ENCODE peak calls at places on chromosomes 16 and 17, in ten cellular contexts. B is suprapubic skin; J is heart right ventricle; Z is tibial nerve; O is aorta; I is psoas muscle; W is DND-41; Q is testis; M is CD8-positive, alpha-beta memory T cell; L is upper lobe of right lung. H is an unnamed sample.
A peak's percentile ranks its signal among the peaks of the same experiment; 100 is the strongest.

GRCh38 chr17:5055543-5055942 is 20.3 kb upstream of the SLC52A1 start:
- DNase-seq in B (no peak), J (no peak), Z (no peak), O (no peak), I (no peak), W (no peak), Q (peak; percentile 46), M (no peak), L (no peak), H (no peak)

GRCh38 chr16:74304164-74304834 is 7.7 kb downstream of the PSMD7 start:
- DNase-seq in B (no peak), J (no peak), Z (no peak), O (no peak), I (no peak), W (no peak), Q (no peak), M (no peak), L (no peak), H (no peak)

GRCh38 chr16:57426356-57426755 is 20.8 kb downstream of the CIAPIN1 start:
- DNase-seq in B (no peak), J (no peak), Z (no peak), O (no peak), I (no peak), W (no peak), Q (no peak), M (no peak), L (no peak), H (no peak)

GRCh38 chr16:64150193-64150592 is 971.7 kb downstream of the CDH11 start:
- DNase-seq in B (no peak), J (no peak), Z (no peak), O (no peak), I (no peak), W (no peak), Q (no peak), M (no peak), L (no peak), H (no peak)

GRCh38 chr16:19138601-19139000 is 24.8 kb downstream of the ITPRIPL2 start:
- DNase-seq in B (peak; percentile 92), J (peak; percentile 62), Z (peak; percentile 83), O (no peak), I (peak; percentile 80), W (no peak), Q (peak; percentile 53), M (no peak), L (no peak), H (peak; percentile 51)

GRCh38 chr17:9271989-9272388 is 250.7 kb downstream of the NTN1 start:
- DNase-seq in B (no peak), J (no peak), Z (no peak), O (no peak), I (no peak), W (no peak), Q (peak; percentile 18), M (no peak), L (no peak), H (no peak)

GRCh38 chr16:58306327-58306726 is 11.5 kb upstream of the PRSS54 start:
- DNase-seq in B (no peak), J (no peak), Z (no peak), O (no peak), I (no peak), W (peak; percentile 59), Q (peak; percentile 41), M (peak; percentile 23), L (no peak), H (no peak)

GRCh38 chr17:29162909-29163341 is 17.3 kb downstream of the MYO18A start:
- DNase-seq in B (no peak), J (no peak), Z (no peak), O (peak; percentile 64), I (no peak), W (no peak), Q (no peak), M (no peak), L (no peak), H (no peak)

GRCh38 chr17:40648326-40648968 is 829 bp upstream of the SMARCE1 start:
- DNase-seq in B (peak; percentile 67), J (peak; percentile 38), Z (no peak), O (peak; percentile 80), I (no peak), W (no peak), Q (peak; percentile 58), M (no peak), L (no peak), H (no peak)

GRCh38 chr17:54405826-54406225 is 494.8 kb upstream of the TOM1L1 start:
- DNase-seq in B (no peak), J (no peak), Z (no peak), O (no peak), I (no peak), W (no peak), Q (no peak), M (no peak), L (no peak), H (no peak)

GRCh38 chr16:88298166-88298881 is 84.4 kb upstream of the ZNF469 start:
- DNase-seq in B (no peak), J (no peak), Z (no peak), O (peak; percentile 90), I (peak; percentile 53), W (no peak), Q (peak; percentile 73), M (no peak), L (no peak), H (peak; percentile 53)

DNA sequence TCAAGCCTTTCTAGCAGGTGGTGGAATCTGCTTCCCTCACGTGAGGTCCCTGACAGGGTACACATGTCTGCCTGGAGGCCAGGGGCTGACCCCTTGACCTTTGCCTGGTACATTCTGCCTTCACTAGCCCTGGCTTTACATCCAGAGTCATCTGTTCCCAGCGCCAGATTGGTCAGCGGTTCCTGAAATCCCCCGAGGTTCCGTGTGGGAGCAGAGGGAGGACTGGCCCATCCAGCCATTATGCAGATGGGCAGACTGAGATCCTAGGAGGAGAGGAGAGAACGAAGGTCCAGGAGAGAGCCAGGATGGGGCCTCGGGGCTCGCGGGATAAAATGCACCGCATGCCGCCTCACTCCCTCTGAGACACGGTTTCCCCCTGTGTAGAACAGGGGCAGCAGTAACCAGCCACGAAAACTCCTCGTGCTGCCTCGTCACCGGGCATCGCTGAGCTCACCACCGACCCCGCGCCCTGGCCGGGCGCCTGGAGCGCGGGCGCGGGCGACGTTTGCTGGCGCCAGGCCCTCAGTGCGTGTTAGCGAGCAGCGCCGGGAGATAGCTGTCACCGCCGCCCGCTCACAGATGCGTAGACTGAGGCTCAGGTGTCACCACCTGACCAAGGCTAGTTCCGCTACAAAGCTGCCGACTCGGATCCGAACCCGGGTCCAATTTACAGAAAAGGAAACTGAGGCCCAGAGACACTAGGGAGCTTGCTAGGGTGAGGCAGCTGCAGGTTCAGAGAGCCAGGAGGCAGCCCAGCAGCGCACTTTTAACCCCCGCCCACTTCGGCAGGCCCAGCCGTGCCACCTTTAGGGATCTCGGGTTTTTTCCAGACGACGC is 811 bp upstream of the MAP2K3 start:
- DNase-seq in B (peak; percentile 68), J (no peak), Z (peak; percentile 16), O (peak; percentile 89), I (no peak), W (no peak), Q (no peak), M (no peak), L (no peak), H (peak; percentile 70)
- H3K4me1 ChIP-seq in B (peaks cover 58% of the 10 kb centered on the region), J (peaks cover 63% of the 10 kb centered on the region), Z (no peaks in the 10 kb centered on the region), O (peaks cover 8% of the 10 kb centered on the region), I (peaks cover 46% of the 10 kb centered on the region), W (peaks cover 51% of the 10 kb centered on the region), Q (peaks cover 40% of the 10 kb centered on the region), M (peaks cover 53% of the 10 kb centered on the region), L (peaks cover 42% of the 10 kb centered on the region), H (peaks cover 24% of the 10 kb centered on the region)

GRCh38 chr17:63836811-63837210 is 5.7 kb downstream of the SMARCD2 start:
- DNase-seq in B (no peak), J (no peak), Z (no peak), O (peak; percentile 65), I (no peak), W (no peak), Q (no peak), M (no peak), L (no peak), H (no peak)
- H3K4me1 ChIP-seq in B (peaks cover 71% of the 10 kb centered on the region), J (peaks cover 52% of the 10 kb centered on the region), Z (peaks cover 8% of the 10 kb centered on the region), O (no peaks in the 10 kb centered on the region), I (peaks cover 55% of the 10 kb centered on the region), W (peaks cover 27% of the 10 kb centered on the region), Q (peaks cover 43% of the 10 kb centered on the region), M (peaks cover 54% of the 10 kb centered on the region), L (peaks cover 49% of the 10 kb centered on the region), H (peaks cover 24% of the 10 kb centered on the region)

DNA sequence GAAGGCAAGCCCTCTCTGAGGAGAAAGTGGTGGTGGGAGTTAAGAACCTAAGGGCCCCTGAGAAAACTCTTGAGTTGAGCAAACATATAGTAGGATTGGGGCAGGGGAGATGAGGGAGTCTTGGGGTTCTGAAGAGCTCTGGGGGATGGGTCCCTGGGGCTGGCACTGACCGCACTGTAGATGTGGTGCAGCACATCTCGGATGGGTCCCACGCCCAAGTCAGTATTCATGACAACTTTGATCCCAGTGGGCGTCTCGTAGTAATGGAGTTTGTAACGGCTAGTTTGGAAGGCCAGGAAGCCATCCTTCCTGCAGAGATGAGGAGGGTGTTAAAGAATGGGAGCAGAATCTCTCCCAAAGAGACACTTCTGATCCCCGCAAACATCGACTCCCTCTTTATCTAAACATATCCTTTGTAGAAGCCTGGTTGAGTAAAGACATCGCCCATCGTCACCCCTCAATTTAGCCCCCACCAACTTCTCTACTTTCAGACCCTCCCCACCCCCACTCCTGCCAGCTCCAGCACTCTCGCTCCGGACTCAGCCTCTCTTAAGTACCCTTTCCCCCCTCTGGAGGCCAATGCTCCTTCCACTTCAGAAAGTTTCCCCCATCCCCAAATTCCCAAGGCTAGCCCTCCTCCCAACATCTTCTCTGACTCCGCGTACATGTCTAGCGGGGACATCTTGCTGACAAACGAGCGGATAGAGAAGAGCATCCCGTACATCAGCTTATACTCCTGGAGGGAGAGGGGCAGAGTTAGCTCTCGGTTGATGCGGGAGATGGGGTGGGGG is 710 bp downstream of the TRAPPC1 start:
- DNase-seq in B (no peak), J (no peak), Z (no peak), O (no peak), I (no peak), W (no peak), Q (no peak), M (no peak), L (no peak), H (no peak)
- H3K4me1 ChIP-seq in B (peaks cover 44% of the 10 kb centered on the region), J (peaks cover 31% of the 10 kb centered on the region), Z (no peaks in the 10 kb centered on the region), O (no peaks in the 10 kb centered on the region), I (peaks cover 15% of the 10 kb centered on the region), W (peaks cover 50% of the 10 kb centered on the region), Q (peaks cover 22% of the 10 kb centered on the region), M (peaks cover 34% of the 10 kb centered on the region), L (peaks cover 10% of the 10 kb centered on the region), H (peaks cover 4% of the 10 kb centered on the region)

GRCh38 chr17:77327566-77328463 is 187.0 kb downstream of the SEC14L1 start:
- DNase-seq in B (peak; percentile 57), J (no peak), Z (no peak), O (no peak), I (no peak), W (no peak), Q (peak; percentile 12), M (no peak), L (peak; percentile 54), H (no peak)

GRCh38 chr17:77325537-77325825 is 184.7 kb downstream of the SEC14L1 start:
- DNase-seq in B (no peak), J (no peak), Z (no peak), O (no peak), I (no peak), W (no peak), Q (no peak), M (no peak), L (no peak), H (no peak)

GRCh38 chr17:77327181-77327565 is 186.4 kb downstream of the SEC14L1 start:
- DNase-seq in B (peak; percentile 65), J (no peak), Z (no peak), O (peak; percentile 64), I (no peak), W (no peak), Q (no peak), M (no peak), L (peak; percentile 54), H (no peak)

GRCh38 chr17:77325826-77326581 is 185.2 kb downstream of the SEC14L1 start:
- DNase-seq in B (peak; percentile 70), J (no peak), Z (no peak), O (peak; percentile 72), I (no peak), W (peak; percentile 37), Q (no peak), M (no peak), L (peak; percentile 63), H (peak; percentile 33)

GRCh38 chr17:77326636-77327035 is 185.9 kb downstream of the SEC14L1 start:
- DNase-seq in B (peak; percentile 52), J (no peak), Z (no peak), O (peak; percentile 24), I (no peak), W (no peak), Q (no peak), M (no peak), L (peak; percentile 25), H (no peak)
- H3K4me1 ChIP-seq in B (peaks cover 81% of the 10 kb centered on the region), J (peaks cover 50% of the 10 kb centered on the region), Z (no peaks in the 10 kb centered on the region), O (no peaks in the 10 kb centered on the region), I (peaks cover 53% of the 10 kb centered on the region), W (peaks cover 38% of the 10 kb centered on the region), Q (peaks cover 25% of the 10 kb centered on the region), M (peaks cover 57% of the 10 kb centered on the region), L (peaks cover 50% of the 10 kb centered on the region), H (peaks cover 22% of the 10 kb centered on the region)